ENCODE peak calls at places on chromosomes 12 and 14, in ten cellular contexts. One of them, this sample, is unnamed.

GRCh38 chr12:29374913-29375312 is 6.1 kb downstream of the ERGIC2 start:
- ATAC-seq in HepG2: no peak
- ATAC-seq in IMR-90: no peak
- ATAC-seq in A549: no peak
- ATAC-seq in K562: no peak
- ATAC-seq in gastrocnemius medialis: no peak
- ATAC-seq in upper lobe of left lung: no peak
- ATAC-seq in heart left ventricle: no peak
- ATAC-seq in HCT116: no peak
- ATAC-seq in body of pancreas: no peak
- ATAC-seq in this sample: no peak

GRCh38 chr14:53715390-53715730 is 241.3 kb downstream of the BMP4 start:
- ATAC-seq in upper lobe of left lung: peak; percentile 89
- ATAC-seq in gastrocnemius medialis: no peak
- ATAC-seq in heart left ventricle: peak; percentile 59
- ATAC-seq in body of pancreas: peak; percentile 66
- ATAC-seq in A549: no peak
- ATAC-seq in IMR-90: peak; percentile 85
- ATAC-seq in HepG2: peak; percentile 96
- ATAC-seq in K562: no peak
- ATAC-seq in HCT116: peak; percentile 86
- ATAC-seq in this sample: peak; percentile 74

GRCh38 chr12:67811437-67812361 is 163.2 kb downstream of the DYRK2 start:
- ATAC-seq in heart left ventricle: no peak
- ATAC-seq in IMR-90: peak; percentile 50
- ATAC-seq in gastrocnemius medialis: no peak
- ATAC-seq in K562: no peak
- ATAC-seq in HCT116: no peak
- ATAC-seq in body of pancreas: no peak
- ATAC-seq in HepG2: no peak
- ATAC-seq in upper lobe of left lung: no peak
- ATAC-seq in A549: peak; percentile 70
- ATAC-seq in this sample: no peak

GRCh38 chr12:109818900-109819500 is 14.2 kb downstream of the TRPV4 start:
- ATAC-seq in heart left ventricle: no peak
- ATAC-seq in upper lobe of left lung: no peak
- ATAC-seq in K562: no peak
- ATAC-seq in HepG2: no peak
- ATAC-seq in HCT116: peak; percentile 28
- ATAC-seq in A549: peak; percentile 50
- ATAC-seq in body of pancreas: no peak
- ATAC-seq in IMR-90: peak; percentile 90
- ATAC-seq in gastrocnemius medialis: no peak
- ATAC-seq in this sample: no peak

GRCh38 chr12:21773799-21774198 is 707 bp downstream of the KCNJ8 start:
- ATAC-seq in gastrocnemius medialis: no peak
- ATAC-seq in K562: no peak
- ATAC-seq in body of pancreas: no peak
- ATAC-seq in IMR-90: no peak
- ATAC-seq in upper lobe of left lung: peak; percentile 24
- ATAC-seq in HCT116: no peak
- ATAC-seq in A549: no peak
- ATAC-seq in heart left ventricle: no peak
- ATAC-seq in HepG2: no peak
- ATAC-seq in this sample: no peak

GRCh38 chr12:15045451-15045850 is 72.6 kb downstream of the PDE6H start:
- ATAC-seq in gastrocnemius medialis: no peak
- ATAC-seq in heart left ventricle: no peak
- ATAC-seq in A549: no peak
- ATAC-seq in K562: no peak
- ATAC-seq in HepG2: no peak
- ATAC-seq in IMR-90: no peak
- ATAC-seq in body of pancreas: no peak
- ATAC-seq in upper lobe of left lung: no peak
- ATAC-seq in HCT116: no peak
- ATAC-seq in this sample: no peak

GRCh38 chr12:6891637-6892036 is 13.0 kb upstream of the LRRC23 start:
- ATAC-seq in upper lobe of left lung: no peak
- ATAC-seq in body of pancreas: peak; percentile 1
- ATAC-seq in heart left ventricle: no peak
- ATAC-seq in gastrocnemius medialis: peak; percentile 13
- ATAC-seq in HCT116: peak; percentile 5
- ATAC-seq in HepG2: peak; percentile 21
- ATAC-seq in A549: peak; percentile 14
- ATAC-seq in IMR-90: no peak
- ATAC-seq in K562: peak; percentile 34
- ATAC-seq in this sample: no peak

GRCh38 chr12:84912191-84913142 is at the start of gene SLC6A15:
- ATAC-seq in A549: peak; percentile 94
- ATAC-seq in K562: no peak
- ATAC-seq in HepG2: peak; percentile 27
- ATAC-seq in IMR-90: peak; percentile 75
- ATAC-seq in gastrocnemius medialis: no peak
- ATAC-seq in heart left ventricle: no peak
- ATAC-seq in body of pancreas: peak; percentile 69
- ATAC-seq in HCT116: no peak
- ATAC-seq in upper lobe of left lung: peak; percentile 73
- ATAC-seq in this sample: peak; percentile 68

GRCh38 chr12:45051490-45052105 is 699 bp upstream of the DBX2 start:
- ATAC-seq in IMR-90: no peak
- ATAC-seq in upper lobe of left lung: no peak
- ATAC-seq in K562: no peak
- ATAC-seq in heart left ventricle: no peak
- ATAC-seq in HepG2: peak; percentile 23
- ATAC-seq in HCT116: no peak
- ATAC-seq in A549: peak; percentile 64
- ATAC-seq in gastrocnemius medialis: no peak
- ATAC-seq in body of pancreas: no peak
- ATAC-seq in this sample: no peak

GRCh38 chr12:45050751-45051489 is at the start of gene DBX2:
- ATAC-seq in A549: peak; percentile 79
- ATAC-seq in IMR-90: peak; percentile 54
- ATAC-seq in K562: no peak
- ATAC-seq in heart left ventricle: no peak
- ATAC-seq in body of pancreas: no peak
- ATAC-seq in HepG2: peak; percentile 91
- ATAC-seq in upper lobe of left lung: peak; percentile 53
- ATAC-seq in gastrocnemius medialis: no peak
- ATAC-seq in HCT116: no peak
- ATAC-seq in this sample: no peak

GRCh38 chr12:45050331-45050750 is 558 bp downstream of the DBX2 start:
- ATAC-seq in gastrocnemius medialis: no peak
- ATAC-seq in K562: no peak
- ATAC-seq in A549: peak; percentile 49
- ATAC-seq in IMR-90: no peak
- ATAC-seq in upper lobe of left lung: peak; percentile 34
- ATAC-seq in HCT116: no peak
- ATAC-seq in body of pancreas: no peak
- ATAC-seq in heart left ventricle: no peak
- ATAC-seq in HepG2: peak; percentile 60
- ATAC-seq in this sample: no peak

DNA sequence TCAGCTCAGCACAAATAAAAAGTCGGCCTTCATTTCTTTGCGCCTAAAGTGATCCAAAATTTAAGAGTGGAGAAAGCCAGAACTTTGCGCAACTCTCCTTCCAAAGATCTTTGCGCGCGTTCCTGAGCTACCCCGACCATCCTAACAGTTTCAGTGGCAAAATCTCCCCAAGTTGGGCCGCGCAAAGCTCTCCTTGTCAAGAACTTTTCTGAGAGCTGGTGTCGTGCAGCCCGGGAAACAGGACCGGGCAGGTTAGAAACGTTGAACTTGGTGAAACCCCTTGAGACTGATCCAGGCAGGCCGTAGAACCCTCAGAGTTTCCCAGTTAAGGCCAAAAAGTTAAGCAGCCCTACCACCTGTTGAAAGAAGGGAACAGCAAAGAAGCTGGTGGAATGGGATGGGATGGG is 984 bp downstream of the DBX2 start:
- ATAC-seq in upper lobe of left lung: peak; percentile 10
- ATAC-seq in IMR-90: no peak
- ATAC-seq in HepG2: no peak
- ATAC-seq in gastrocnemius medialis: no peak
- ATAC-seq in body of pancreas: no peak
- ATAC-seq in heart left ventricle: no peak
- ATAC-seq in HCT116: no peak
- ATAC-seq in K562: no peak
- ATAC-seq in A549: no peak
- ATAC-seq in this sample: no peak
- TF ChIP-seq POLR2A in upper lobe of left lung: no peak
- TF ChIP-seq POLR2A in IMR-90: no peak
- TF ChIP-seq POLR2A in HepG2: no peak
- TF ChIP-seq POLR2A in gastrocnemius medialis: no peak
- TF ChIP-seq POLR2A in body of pancreas: no peak
- TF ChIP-seq POLR2A in heart left ventricle: no peak
- TF ChIP-seq POLR2A in HCT116: no peak
- TF ChIP-seq POLR2A in K562: no peak
- TF ChIP-seq POLR2A in A549: no peak
- TF ChIP-seq POLR2A in this sample: no peak

DNA sequence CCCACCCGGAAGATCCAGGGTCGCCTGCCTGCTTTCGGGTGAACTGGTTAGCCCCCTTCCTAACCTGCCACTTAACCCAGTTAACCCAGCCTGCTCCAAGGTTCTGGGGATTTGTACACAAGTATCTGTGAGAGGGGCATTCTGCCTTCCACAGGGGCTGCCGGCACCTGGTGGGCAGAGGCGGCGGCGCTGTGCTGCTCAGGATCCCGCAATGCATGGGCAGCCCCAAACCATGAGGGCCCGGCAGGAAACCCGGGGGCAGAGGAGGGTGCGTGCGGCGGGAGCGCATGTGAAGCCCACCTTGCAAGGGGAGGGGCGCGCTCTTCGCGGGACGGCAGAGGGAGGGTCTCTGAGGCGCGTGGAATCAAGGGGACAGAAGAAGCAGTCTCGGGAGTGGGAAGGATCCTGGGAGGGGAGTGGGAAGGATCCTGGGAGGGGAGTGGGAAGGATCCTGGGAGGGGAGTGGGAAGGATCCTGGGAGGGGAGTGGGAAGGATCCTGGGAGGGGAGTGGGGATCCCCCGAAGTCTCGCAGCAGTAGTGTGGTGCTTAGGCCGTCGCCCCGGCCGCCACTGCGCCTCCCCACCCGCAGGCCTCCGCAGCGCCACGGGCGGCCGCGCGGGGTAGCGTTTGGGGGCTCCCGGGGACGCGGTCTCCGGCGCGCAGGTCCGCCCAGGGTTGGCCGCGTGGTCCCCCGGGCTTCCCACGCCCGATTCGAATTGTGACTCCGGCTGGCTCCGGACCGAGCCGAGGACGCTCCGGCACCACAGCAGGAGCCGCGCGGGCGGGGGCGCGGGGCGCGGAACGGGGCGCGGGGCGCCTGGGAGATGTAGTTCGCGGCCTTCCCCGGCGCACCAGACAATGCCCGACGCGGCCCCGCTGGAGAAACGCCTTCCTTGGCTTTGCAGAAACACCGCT is 4.9 kb upstream of the MTA1 start:
- ATAC-seq in HepG2: peak; percentile 75
- ATAC-seq in upper lobe of left lung: peak; percentile 91
- ATAC-seq in A549: peak; percentile 89
- ATAC-seq in body of pancreas: peak; percentile 68
- ATAC-seq in IMR-90: peak; percentile 74
- ATAC-seq in HCT116: no peak
- ATAC-seq in K562: peak; percentile 90
- ATAC-seq in heart left ventricle: peak; percentile 49
- ATAC-seq in gastrocnemius medialis: peak; percentile 80
- ATAC-seq in this sample: peak; percentile 85
- TF ChIP-seq POLR2A in HepG2: no peak
- TF ChIP-seq POLR2A in upper lobe of left lung: no peak
- TF ChIP-seq POLR2A in A549: peak; percentile 41
- TF ChIP-seq POLR2A in body of pancreas: no peak
- TF ChIP-seq POLR2A in IMR-90: no peak
- TF ChIP-seq POLR2A in HCT116: no peak
- TF ChIP-seq POLR2A in K562: no peak
- TF ChIP-seq POLR2A in heart left ventricle: peak; percentile 41
- TF ChIP-seq POLR2A in gastrocnemius medialis: no peak
- TF ChIP-seq POLR2A in this sample: no peak

GRCh38 chr12:5191803-5192538 is 148.3 kb downstream of the KCNA5 start:
- ATAC-seq in K562: no peak
- ATAC-seq in upper lobe of left lung: no peak
- ATAC-seq in HCT116: no peak
- ATAC-seq in heart left ventricle: no peak
- ATAC-seq in IMR-90: no peak
- ATAC-seq in A549: no peak
- ATAC-seq in HepG2: no peak
- ATAC-seq in gastrocnemius medialis: no peak
- ATAC-seq in body of pancreas: no peak
- ATAC-seq in this sample: no peak

GRCh38 chr12:5189173-5189572 is 145.5 kb downstream of the KCNA5 start:
- ATAC-seq in gastrocnemius medialis: no peak
- ATAC-seq in upper lobe of left lung: no peak
- ATAC-seq in HepG2: no peak
- ATAC-seq in A549: no peak
- ATAC-seq in body of pancreas: no peak
- ATAC-seq in IMR-90: no peak
- ATAC-seq in HCT116: no peak
- ATAC-seq in K562: no peak
- ATAC-seq in heart left ventricle: no peak
- ATAC-seq in this sample: no peak

GRCh38 chr12:5193569-5193968 is 149.9 kb downstream of the KCNA5 start:
- ATAC-seq in upper lobe of left lung: no peak
- ATAC-seq in K562: no peak
- ATAC-seq in gastrocnemius medialis: peak; percentile 60
- ATAC-seq in IMR-90: no peak
- ATAC-seq in body of pancreas: no peak
- ATAC-seq in HCT116: no peak
- ATAC-seq in A549: no peak
- ATAC-seq in HepG2: no peak
- ATAC-seq in heart left ventricle: no peak
- ATAC-seq in this sample: no peak

GRCh38 chr12:5188413-5188930 is 144.8 kb downstream of the KCNA5 start:
- ATAC-seq in gastrocnemius medialis: no peak
- ATAC-seq in upper lobe of left lung: no peak
- ATAC-seq in HCT116: no peak
- ATAC-seq in A549: no peak
- ATAC-seq in IMR-90: no peak
- ATAC-seq in K562: no peak
- ATAC-seq in HepG2: no peak
- ATAC-seq in heart left ventricle: no peak
- ATAC-seq in body of pancreas: peak; percentile 24
- ATAC-seq in this sample: no peak

GRCh38 chr12:5192727-5193126 is 149.0 kb downstream of the KCNA5 start:
- ATAC-seq in upper lobe of left lung: no peak
- ATAC-seq in gastrocnemius medialis: no peak
- ATAC-seq in IMR-90: no peak
- ATAC-seq in A549: no peak
- ATAC-seq in heart left ventricle: no peak
- ATAC-seq in HCT116: no peak
- ATAC-seq in K562: no peak
- ATAC-seq in HepG2: no peak
- ATAC-seq in body of pancreas: no peak
- ATAC-seq in this sample: no peak
- TF ChIP-seq POLR2A in upper lobe of left lung: no peak
- TF ChIP-seq POLR2A in gastrocnemius medialis: no peak
- TF ChIP-seq POLR2A in IMR-90: no peak
- TF ChIP-seq POLR2A in A549: no peak
- TF ChIP-seq POLR2A in heart left ventricle: no peak
- TF ChIP-seq POLR2A in HCT116: no peak
- TF ChIP-seq POLR2A in K562: no peak
- TF ChIP-seq POLR2A in HepG2: no peak
- TF ChIP-seq POLR2A in body of pancreas: no peak
- TF ChIP-seq POLR2A in this sample: no peak

DNA sequence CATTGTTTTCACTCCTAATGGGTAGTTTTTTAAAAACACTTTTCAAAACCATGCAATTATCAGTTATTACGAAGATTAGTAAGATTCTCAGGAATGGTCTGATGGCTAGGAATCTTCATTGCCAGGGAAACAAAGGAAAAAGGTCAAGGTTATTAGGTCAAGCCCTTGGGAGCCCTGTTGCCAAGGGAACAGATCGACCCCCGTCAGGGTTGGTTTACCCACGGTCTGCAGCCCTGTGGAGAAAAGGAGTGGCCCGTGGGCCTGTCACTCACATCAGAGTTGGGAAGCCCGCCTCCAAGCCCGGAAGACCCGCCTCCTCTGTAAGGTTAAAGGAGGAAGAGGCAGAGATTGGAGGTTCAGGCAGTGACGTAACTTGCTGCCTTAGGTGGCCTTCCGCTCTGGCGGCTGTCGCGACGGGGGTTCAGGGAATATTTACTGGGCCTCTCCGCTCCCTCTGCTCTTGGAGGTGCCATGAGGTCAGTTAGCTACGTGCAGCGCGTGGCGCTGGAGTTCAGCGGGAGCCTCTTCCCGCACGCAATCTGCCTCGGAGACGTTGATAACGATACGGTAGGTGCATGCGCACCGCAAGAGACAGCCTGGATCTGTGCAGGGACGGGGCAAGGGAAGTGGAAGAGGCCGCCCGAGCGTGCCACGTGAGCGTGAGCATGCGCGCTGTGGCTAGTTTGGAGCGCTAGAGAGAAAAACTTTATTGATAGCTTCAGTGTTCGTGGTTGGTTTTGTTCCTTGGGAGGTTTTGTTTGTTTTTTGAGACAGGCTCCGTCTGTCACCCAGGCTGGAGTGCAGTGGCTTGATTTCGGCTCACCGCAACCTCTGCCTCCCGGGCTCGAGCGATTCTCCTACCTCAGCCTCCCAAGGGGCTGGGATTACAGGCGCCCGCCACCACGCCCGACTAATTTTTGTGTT is at the start of gene ITFG2:
- ATAC-seq in gastrocnemius medialis: peak; percentile 99
- ATAC-seq in heart left ventricle: peak; percentile 99
- ATAC-seq in A549: peak; percentile 98
- ATAC-seq in IMR-90: peak; percentile 98
- ATAC-seq in K562: peak; percentile 96
- ATAC-seq in body of pancreas: peak; percentile 98
- ATAC-seq in HepG2: peak; percentile 97
- ATAC-seq in upper lobe of left lung: peak; percentile 99
- ATAC-seq in HCT116: peak; percentile 96
- ATAC-seq in this sample: peak; percentile 98
- TF ChIP-seq POLR2A in gastrocnemius medialis: peak; percentile 83
- TF ChIP-seq POLR2A in heart left ventricle: peak; percentile 89
- TF ChIP-seq POLR2A in A549: peak; percentile 96
- TF ChIP-seq POLR2A in IMR-90: peak; percentile 84
- TF ChIP-seq POLR2A in K562: peak; percentile 98
- TF ChIP-seq POLR2A in body of pancreas: peak; percentile 96
- TF ChIP-seq POLR2A in HepG2: peak; percentile 98
- TF ChIP-seq POLR2A in upper lobe of left lung: peak; percentile 94
- TF ChIP-seq POLR2A in HCT116: peak; percentile 96
- TF ChIP-seq POLR2A in this sample: peak; percentile 52